ENCODE peak calls at places on chromosomes 11 and 22, in nine cellular contexts. Y, F, U, L, I, G, D, Q and W are unnamed samples.

GRCh38 chr11:45635907-45636306 is 29.5 kb downstream of the CHST1 start:
- DNase-seq in Y (no peak), F (no peak), U (no peak), L (no peak), I (no peak), G (no peak), D (no peak), Q (no peak), W (no peak)

GRCh38 chr11:71979582-71979981 is 19.1 kb upstream of the IL18BP start:
- DNase-seq in Y (no peak), F (no peak), U (no peak), L (no peak), I (no peak), G (no peak), D (no peak), Q (no peak), W (no peak)

GRCh38 chr11:6599884-6600390 is 3.5 kb downstream of the RRP8 start:
- DNase-seq in Y (no peak), F (no peak), U (no peak), L (no peak), I (no peak), G (no peak), D (no peak), Q (no peak), W (no peak)

GRCh38 chr11:46055371-46055770 is 65.9 kb downstream of the PHF21A start:
- DNase-seq in Y (no peak), F (no peak), U (no peak), L (no peak), I (peak; percentile 86), G (no peak), D (no peak), Q (no peak), W (no peak)

GRCh38 chr22:50524664-50525103 is 714 bp downstream of the SCO2 start:
- DNase-seq in Y (no peak), F (no peak), U (no peak), L (no peak), I (no peak), G (no peak), D (no peak), Q (no peak), W (no peak)

GRCh38 chr22:25495286-25495685 is 69.2 kb upstream of the GRK3 start:
- DNase-seq in Y (no peak), F (no peak), U (no peak), L (no peak), I (peak; percentile 32), G (no peak), D (no peak), Q (no peak), W (no peak)

GRCh38 chr11:109963101-109963500 is 130.1 kb upstream of the ZC3H12C start:
- DNase-seq in Y (no peak), F (no peak), U (no peak), L (no peak), I (no peak), G (no peak), D (no peak), Q (no peak), W (no peak)

GRCh38 chr11:10379433-10379832 is 74.6 kb downstream of the ADM start:
- DNase-seq in Y (no peak), F (no peak), U (no peak), L (no peak), I (peak; percentile 81), G (no peak), D (no peak), Q (no peak), W (no peak)

GRCh38 chr11:18011633-18012313 is 1.1 kb downstream of the SERGEF start:
- DNase-seq in Y (no peak), F (no peak), U (no peak), L (no peak), I (no peak), G (no peak), D (peak; percentile 5), Q (peak; percentile 16), W (no peak)

GRCh38 chr11:102276302-102277182 is 40.7 kb upstream of the BIRC3 start:
- DNase-seq in Y (no peak), F (no peak), U (no peak), L (no peak), I (peak; percentile 34), G (no peak), D (no peak), Q (no peak), W (no peak)

GRCh38 chr22:25666308-25666707 is 75.7 kb upstream of the MYO18B start:
- DNase-seq in Y (no peak), F (no peak), U (no peak), L (no peak), I (no peak), G (no peak), D (no peak), Q (no peak), W (no peak)

GRCh38 chr11:72012897-72013721 is 14.4 kb downstream of the IL18BP start:
- DNase-seq in Y (no peak), F (no peak), U (no peak), L (no peak), I (peak; percentile 17), G (no peak), D (no peak), Q (no peak), W (peak; percentile 85)

GRCh38 chr11:68536706-68537105 is 76.2 kb downstream of the PPP6R3 start:
- DNase-seq in Y (no peak), F (no peak), U (no peak), L (no peak), I (no peak), G (no peak), D (no peak), Q (no peak), W (no peak)

GRCh38 chr22:30754971-30755759 is 60.5 kb downstream of the OSBP2 start:
- DNase-seq in Y (no peak), F (peak; percentile 15), U (peak; percentile 49), L (peak; percentile 26), I (peak; percentile 84), G (no peak), D (peak; percentile 89), Q (peak; percentile 74), W (peak; percentile 62)

GRCh38 chr11:72225411-72225951 is 914 bp downstream of the INPPL1 start:
- DNase-seq in Y (no peak), F (no peak), U (peak; percentile 47), L (no peak), I (no peak), G (no peak), D (peak; percentile 32), Q (peak; percentile 42), W (no peak)

GRCh38 chr11:108617055-108617454 is 23.5 kb upstream of the EXPH5 start:
- DNase-seq in Y (no peak), F (no peak), U (no peak), L (no peak), I (no peak), G (no peak), D (no peak), Q (no peak), W (no peak)